ENCODE peak calls at places on chromosomes 3 and 15, in six cellular contexts. R is OCI-LY7; E is ovary; V is MCF 10A; W is activated effector memory CD4-positive, alpha-beta T cell treated with Interleukin-2 at 50 U/mL for 16 hours; H is esophagus squamous epithelium. Q is an unnamed sample.

GRCh38 chr15:38690737-38691332 is 126.2 kb upstream of the RASGRP1 start:
- DNase-seq in E (peak; percentile 20), W (peak; percentile 65), R (peak; percentile 83), V (peak; percentile 81), H (no peak), Q (no peak)

GRCh38 chr3:142046320-142047020 is 102.9 kb downstream of the TFDP2 start:
- DNase-seq in W (no peak), V (no peak), H (no peak), R (no peak), E (no peak), Q (no peak)

GRCh38 chr15:40909662-40910625 is 15.7 kb downstream of the VPS18 start:
- DNase-seq in W (no peak), R (no peak), H (no peak), E (no peak), V (peak; percentile 68), Q (no peak)

GRCh38 chr15:52124270-52124878 is 11.8 kb upstream of the BCL2L10 start:
- DNase-seq in W (no peak), V (no peak), R (no peak), E (no peak), H (no peak), Q (peak; percentile 53)

GRCh38 chr15:67839358-67839928 is 402 bp downstream of the RNU6-1 start:
- DNase-seq in R (peak; percentile 66), V (peak; percentile 60), E (no peak), W (no peak), H (no peak), Q (no peak)

GRCh38 chr3:134197681-134198261 is 52.9 kb downstream of the RYK start:
- DNase-seq in W (no peak), H (no peak), V (peak; percentile 76), E (no peak), R (peak; percentile 56), Q (no peak)

GRCh38 chr3:23648326-23648964 is 157.3 kb upstream of the UBE2E1 start:
- DNase-seq in W (no peak), R (no peak), V (peak; percentile 54), E (no peak), H (no peak), Q (no peak)

GRCh38 chr3:195537995-195538394 is 5.1 kb downstream of the PPP1R2 start:
- DNase-seq in W (no peak), R (peak; percentile 93), E (no peak), H (no peak), V (no peak), Q (no peak)

GRCh38 chr15:67185621-67186225 is 68.7 kb downstream of the AAGAB start:
- DNase-seq in E (no peak), R (no peak), W (no peak), H (no peak), V (no peak), Q (no peak)

GRCh38 chr3:27606537-27606936 is 115.6 kb downstream of the EOMES start:
- DNase-seq in H (no peak), V (no peak), E (no peak), R (no peak), W (no peak), Q (no peak)

GRCh38 chr3:12579919-12580318 is 23.0 kb downstream of the MKRN2 start:
- DNase-seq in V (no peak), E (no peak), R (no peak), W (no peak), H (no peak), Q (no peak)

GRCh38 chr15:63403254-63403945 is 21.8 kb upstream of the CA12 start:
- DNase-seq in W (no peak), E (no peak), H (no peak), V (no peak), R (peak; percentile 5), Q (no peak)

GRCh38 chr3:18208856-18209255 is 216.3 kb downstream of the SATB1 start:
- DNase-seq in V (no peak), W (no peak), R (no peak), E (no peak), H (no peak), Q (no peak)

GRCh38 chr15:101273534-101273933 is 3.8 kb downstream of the SELENOS start:
- DNase-seq in H (no peak), R (no peak), V (no peak), W (no peak), E (no peak), Q (no peak)